ENCODE peak calls at places on chromosome 14, in ten cellular contexts. One of them, this sample, is unnamed.

GRCh38 chr14:99158150-99158549 is 113.8 kb downstream of the BCL11B start:
- DNase-seq in astrocyte of the spinal cord: no peak
- DNase-seq in BE2C: no peak
- DNase-seq in coronary artery: no peak
- DNase-seq in left cardiac atrium: no peak
- DNase-seq in NCI-H1105 treated with DMSO at 0.1 percent for 48 hours: no peak
- DNase-seq in gastrocnemius medialis: no peak
- DNase-seq in RPMI7951: peak
- DNase-seq in hepatocyte: no peak
- DNase-seq in GM20000: no peak
- DNase-seq in this sample: no peak

GRCh38 chr14:75411194-75411552 is 16.6 kb upstream of the JDP2 start:
- DNase-seq in coronary artery: no peak
- DNase-seq in left cardiac atrium: peak
- DNase-seq in hepatocyte: no peak
- DNase-seq in RPMI7951: no peak
- DNase-seq in astrocyte of the spinal cord: no peak
- DNase-seq in BE2C: no peak
- DNase-seq in NCI-H1105 treated with DMSO at 0.1 percent for 48 hours: peak
- DNase-seq in gastrocnemius medialis: no peak
- DNase-seq in GM20000: no peak
- DNase-seq in this sample: no peak

GRCh38 chr14:96514694-96515093 is 12.5 kb downstream of the PAPOLA start:
- DNase-seq in coronary artery: no peak
- DNase-seq in RPMI7951: no peak
- DNase-seq in astrocyte of the spinal cord: no peak
- DNase-seq in left cardiac atrium: no peak
- DNase-seq in BE2C: no peak
- DNase-seq in gastrocnemius medialis: no peak
- DNase-seq in NCI-H1105 treated with DMSO at 0.1 percent for 48 hours: no peak
- DNase-seq in GM20000: no peak
- DNase-seq in hepatocyte: no peak
- DNase-seq in this sample: no peak

GRCh38 chr14:92659765-92660561 is 88.5 kb downstream of the LGMN start:
- DNase-seq in gastrocnemius medialis: peak
- DNase-seq in BE2C: no peak
- DNase-seq in hepatocyte: no peak
- DNase-seq in NCI-H1105 treated with DMSO at 0.1 percent for 48 hours: no peak
- DNase-seq in astrocyte of the spinal cord: no peak
- DNase-seq in left cardiac atrium: peak
- DNase-seq in RPMI7951: no peak
- DNase-seq in GM20000: no peak
- DNase-seq in coronary artery: no peak
- DNase-seq in this sample: no peak

GRCh38 chr14:61229475-61229888 is 51.7 kb downstream of the TMEM30B start:
- DNase-seq in left cardiac atrium: no peak
- DNase-seq in coronary artery: no peak
- DNase-seq in astrocyte of the spinal cord: no peak
- DNase-seq in GM20000: no peak
- DNase-seq in gastrocnemius medialis: no peak
- DNase-seq in NCI-H1105 treated with DMSO at 0.1 percent for 48 hours: peak
- DNase-seq in hepatocyte: no peak
- DNase-seq in RPMI7951: no peak
- DNase-seq in BE2C: no peak
- DNase-seq in this sample: peak

GRCh38 chr14:31692376-31692781 is 131.2 kb downstream of the NUBPL start:
- DNase-seq in BE2C: no peak
- DNase-seq in NCI-H1105 treated with DMSO at 0.1 percent for 48 hours: peak
- DNase-seq in left cardiac atrium: no peak
- DNase-seq in astrocyte of the spinal cord: peak
- DNase-seq in hepatocyte: no peak
- DNase-seq in coronary artery: no peak
- DNase-seq in GM20000: peak
- DNase-seq in gastrocnemius medialis: no peak
- DNase-seq in RPMI7951: peak
- DNase-seq in this sample: no peak

GRCh38 chr14:24072436-24072835 is 1.1 kb downstream of the CPNE6 start:
- DNase-seq in GM20000: no peak
- DNase-seq in gastrocnemius medialis: no peak
- DNase-seq in NCI-H1105 treated with DMSO at 0.1 percent for 48 hours: no peak
- DNase-seq in hepatocyte: no peak
- DNase-seq in coronary artery: no peak
- DNase-seq in RPMI7951: no peak
- DNase-seq in BE2C: no peak
- DNase-seq in astrocyte of the spinal cord: no peak
- DNase-seq in left cardiac atrium: no peak
- DNase-seq in this sample: no peak

GRCh38 chr14:100783630-100784321 is 42.1 kb upstream of the MEG3 start:
- DNase-seq in NCI-H1105 treated with DMSO at 0.1 percent for 48 hours: peak
- DNase-seq in left cardiac atrium: no peak
- DNase-seq in astrocyte of the spinal cord: no peak
- DNase-seq in BE2C: peak
- DNase-seq in coronary artery: no peak
- DNase-seq in gastrocnemius medialis: no peak
- DNase-seq in RPMI7951: no peak
- DNase-seq in hepatocyte: no peak
- DNase-seq in GM20000: no peak
- DNase-seq in this sample: peak

GRCh38 chr14:75141062-75141461 is 14.2 kb upstream of the NEK9 start:
- DNase-seq in gastrocnemius medialis: no peak
- DNase-seq in coronary artery: no peak
- DNase-seq in hepatocyte: no peak
- DNase-seq in astrocyte of the spinal cord: no peak
- DNase-seq in left cardiac atrium: no peak
- DNase-seq in NCI-H1105 treated with DMSO at 0.1 percent for 48 hours: no peak
- DNase-seq in RPMI7951: no peak
- DNase-seq in BE2C: no peak
- DNase-seq in GM20000: no peak
- DNase-seq in this sample: no peak

GRCh38 chr14:28762949-28763313 is 3.7 kb upstream of the FOXG1 start:
- DNase-seq in BE2C: no peak
- DNase-seq in RPMI7951: no peak
- DNase-seq in astrocyte of the spinal cord: no peak
- DNase-seq in gastrocnemius medialis: no peak
- DNase-seq in coronary artery: no peak
- DNase-seq in left cardiac atrium: no peak
- DNase-seq in GM20000: peak
- DNase-seq in NCI-H1105 treated with DMSO at 0.1 percent for 48 hours: no peak
- DNase-seq in hepatocyte: no peak
- DNase-seq in this sample: peak

GRCh38 chr14:100827751-100828447 is 2.0 kb downstream of the MEG3 start:
- DNase-seq in astrocyte of the spinal cord: peak
- DNase-seq in GM20000: no peak
- DNase-seq in BE2C: peak
- DNase-seq in coronary artery: no peak
- DNase-seq in RPMI7951: no peak
- DNase-seq in hepatocyte: no peak
- DNase-seq in NCI-H1105 treated with DMSO at 0.1 percent for 48 hours: no peak
- DNase-seq in left cardiac atrium: no peak
- DNase-seq in gastrocnemius medialis: no peak
- DNase-seq in this sample: no peak

GRCh38 chr14:35699791-35700444 is 109.2 kb downstream of the RALGAPA1 start:
- DNase-seq in left cardiac atrium: no peak
- DNase-seq in BE2C: no peak
- DNase-seq in RPMI7951: no peak
- DNase-seq in NCI-H1105 treated with DMSO at 0.1 percent for 48 hours: no peak
- DNase-seq in GM20000: no peak
- DNase-seq in hepatocyte: no peak
- DNase-seq in coronary artery: no peak
- DNase-seq in astrocyte of the spinal cord: no peak
- DNase-seq in gastrocnemius medialis: no peak
- DNase-seq in this sample: no peak

GRCh38 chr14:89702151-89702936 is 252.2 kb downstream of the EFCAB11 start:
- DNase-seq in RPMI7951: peak
- DNase-seq in hepatocyte: peak
- DNase-seq in astrocyte of the spinal cord: peak
- DNase-seq in coronary artery: peak
- DNase-seq in BE2C: no peak
- DNase-seq in GM20000: no peak
- DNase-seq in left cardiac atrium: peak
- DNase-seq in NCI-H1105 treated with DMSO at 0.1 percent for 48 hours: peak
- DNase-seq in gastrocnemius medialis: no peak
- DNase-seq in this sample: no peak

GRCh38 chr14:97407701-97408407 is 610.7 kb downstream of the VRK1 start:
- DNase-seq in NCI-H1105 treated with DMSO at 0.1 percent for 48 hours: no peak
- DNase-seq in astrocyte of the spinal cord: no peak
- DNase-seq in RPMI7951: no peak
- DNase-seq in left cardiac atrium: no peak
- DNase-seq in GM20000: no peak
- DNase-seq in coronary artery: no peak
- DNase-seq in hepatocyte: no peak
- DNase-seq in gastrocnemius medialis: no peak
- DNase-seq in BE2C: no peak
- DNase-seq in this sample: no peak

GRCh38 chr14:74555476-74556050 is 56.5 kb downstream of the LTBP2 start:
- DNase-seq in hepatocyte: no peak
- DNase-seq in NCI-H1105 treated with DMSO at 0.1 percent for 48 hours: no peak
- DNase-seq in BE2C: no peak
- DNase-seq in coronary artery: no peak
- DNase-seq in gastrocnemius medialis: no peak
- DNase-seq in astrocyte of the spinal cord: no peak
- DNase-seq in left cardiac atrium: no peak
- DNase-seq in RPMI7951: no peak
- DNase-seq in GM20000: no peak
- DNase-seq in this sample: no peak

GRCh38 chr14:71116206-71117122 is 209.2 kb downstream of the PCNX1 start:
- DNase-seq in gastrocnemius medialis: no peak
- DNase-seq in GM20000: no peak
- DNase-seq in BE2C: no peak
- DNase-seq in NCI-H1105 treated with DMSO at 0.1 percent for 48 hours: no peak
- DNase-seq in coronary artery: no peak
- DNase-seq in astrocyte of the spinal cord: no peak
- DNase-seq in hepatocyte: peak
- DNase-seq in left cardiac atrium: no peak
- DNase-seq in RPMI7951: no peak
- DNase-seq in this sample: no peak

GRCh38 chr14:75050852-75051555 is at the start of gene MLH3:
- DNase-seq in hepatocyte: peak
- DNase-seq in coronary artery: peak
- DNase-seq in astrocyte of the spinal cord: peak
- DNase-seq in gastrocnemius medialis: peak
- DNase-seq in GM20000: peak
- DNase-seq in BE2C: peak
- DNase-seq in NCI-H1105 treated with DMSO at 0.1 percent for 48 hours: peak
- DNase-seq in RPMI7951: peak
- DNase-seq in left cardiac atrium: peak
- DNase-seq in this sample: peak

GRCh38 chr14:90599748-90600507 is 203.1 kb downstream of the CALM1 start:
- DNase-seq in gastrocnemius medialis: no peak
- DNase-seq in BE2C: no peak
- DNase-seq in NCI-H1105 treated with DMSO at 0.1 percent for 48 hours: no peak
- DNase-seq in coronary artery: no peak
- DNase-seq in left cardiac atrium: no peak
- DNase-seq in RPMI7951: peak
- DNase-seq in hepatocyte: peak
- DNase-seq in GM20000: no peak
- DNase-seq in astrocyte of the spinal cord: peak
- DNase-seq in this sample: peak

GRCh38 chr14:58297412-58297761 is 968 bp upstream of the ARID4A start:
- DNase-seq in hepatocyte: peak
- DNase-seq in RPMI7951: no peak
- DNase-seq in GM20000: no peak
- DNase-seq in NCI-H1105 treated with DMSO at 0.1 percent for 48 hours: no peak
- DNase-seq in coronary artery: peak
- DNase-seq in gastrocnemius medialis: peak
- DNase-seq in left cardiac atrium: no peak
- DNase-seq in astrocyte of the spinal cord: no peak
- DNase-seq in BE2C: no peak
- DNase-seq in this sample: no peak

GRCh38 chr14:78606111-78606510 is 435.9 kb downstream of the NRXN3 start:
- DNase-seq in RPMI7951: peak
- DNase-seq in coronary artery: no peak
- DNase-seq in astrocyte of the spinal cord: peak
- DNase-seq in NCI-H1105 treated with DMSO at 0.1 percent for 48 hours: no peak
- DNase-seq in GM20000: no peak
- DNase-seq in gastrocnemius medialis: no peak
- DNase-seq in left cardiac atrium: no peak
- DNase-seq in BE2C: no peak
- DNase-seq in hepatocyte: no peak
- DNase-seq in this sample: no peak

GRCh38 chr14:105500036-105500725 is 9.1 kb downstream of the TEDC1 start:
- DNase-seq in gastrocnemius medialis: no peak
- DNase-seq in left cardiac atrium: no peak
- DNase-seq in RPMI7951: no peak
- DNase-seq in NCI-H1105 treated with DMSO at 0.1 percent for 48 hours: no peak
- DNase-seq in BE2C: no peak
- DNase-seq in coronary artery: peak
- DNase-seq in GM20000: no peak
- DNase-seq in astrocyte of the spinal cord: no peak
- DNase-seq in hepatocyte: no peak
- DNase-seq in this sample: no peak

GRCh38 chr14:51369814-51370213 is 129.8 kb downstream of the TMX1 start:
- DNase-seq in BE2C: peak
- DNase-seq in GM20000: peak
- DNase-seq in NCI-H1105 treated with DMSO at 0.1 percent for 48 hours: no peak
- DNase-seq in hepatocyte: no peak
- DNase-seq in coronary artery: no peak
- DNase-seq in RPMI7951: no peak
- DNase-seq in left cardiac atrium: no peak
- DNase-seq in gastrocnemius medialis: no peak
- DNase-seq in astrocyte of the spinal cord: no peak
- DNase-seq in this sample: no peak

GRCh38 chr14:106378191-106378590 is 851.8 kb downstream of the TMEM121 start:
- DNase-seq in gastrocnemius medialis: no peak
- DNase-seq in coronary artery: no peak
- DNase-seq in GM20000: peak
- DNase-seq in BE2C: no peak
- DNase-seq in left cardiac atrium: no peak
- DNase-seq in NCI-H1105 treated with DMSO at 0.1 percent for 48 hours: no peak
- DNase-seq in RPMI7951: no peak
- DNase-seq in astrocyte of the spinal cord: no peak
- DNase-seq in hepatocyte: no peak
- DNase-seq in this sample: no peak

GRCh38 chr14:63901434-63902085 is 48.8 kb downstream of the SYNE2 start:
- DNase-seq in RPMI7951: peak
- DNase-seq in BE2C: no peak
- DNase-seq in GM20000: no peak
- DNase-seq in hepatocyte: no peak
- DNase-seq in gastrocnemius medialis: no peak
- DNase-seq in NCI-H1105 treated with DMSO at 0.1 percent for 48 hours: no peak
- DNase-seq in coronary artery: no peak
- DNase-seq in left cardiac atrium: no peak
- DNase-seq in astrocyte of the spinal cord: peak
- DNase-seq in this sample: no peak

GRCh38 chr14:104133496-104133895 is 4.9 kb upstream of the KIF26A start:
- DNase-seq in coronary artery: no peak
- DNase-seq in RPMI7951: no peak
- DNase-seq in gastrocnemius medialis: no peak
- DNase-seq in BE2C: peak
- DNase-seq in hepatocyte: no peak
- DNase-seq in left cardiac atrium: peak
- DNase-seq in GM20000: no peak
- DNase-seq in NCI-H1105 treated with DMSO at 0.1 percent for 48 hours: no peak
- DNase-seq in astrocyte of the spinal cord: no peak
- DNase-seq in this sample: no peak

GRCh38 chr14:74018029-74018703 is 922 bp downstream of the ENTPD5 start:
- DNase-seq in NCI-H1105 treated with DMSO at 0.1 percent for 48 hours: no peak
- DNase-seq in BE2C: no peak
- DNase-seq in hepatocyte: no peak
- DNase-seq in GM20000: peak
- DNase-seq in astrocyte of the spinal cord: peak
- DNase-seq in RPMI7951: peak
- DNase-seq in left cardiac atrium: no peak
- DNase-seq in gastrocnemius medialis: no peak
- DNase-seq in coronary artery: no peak
- DNase-seq in this sample: no peak

GRCh38 chr14:101476931-101477553 is 84.3 kb upstream of the DIO3 start:
- DNase-seq in left cardiac atrium: no peak
- DNase-seq in astrocyte of the spinal cord: no peak
- DNase-seq in coronary artery: peak
- DNase-seq in NCI-H1105 treated with DMSO at 0.1 percent for 48 hours: peak
- DNase-seq in gastrocnemius medialis: no peak
- DNase-seq in RPMI7951: no peak
- DNase-seq in hepatocyte: peak
- DNase-seq in GM20000: no peak
- DNase-seq in BE2C: no peak
- DNase-seq in this sample: peak

GRCh38 chr14:73640796-73641195 is 4.0 kb upstream of the DNAL1 start:
- DNase-seq in NCI-H1105 treated with DMSO at 0.1 percent for 48 hours: no peak
- DNase-seq in coronary artery: no peak
- DNase-seq in hepatocyte: no peak
- DNase-seq in gastrocnemius medialis: no peak
- DNase-seq in BE2C: no peak
- DNase-seq in left cardiac atrium: no peak
- DNase-seq in RPMI7951: no peak
- DNase-seq in GM20000: no peak
- DNase-seq in astrocyte of the spinal cord: no peak
- DNase-seq in this sample: no peak